ENCODE peak calls at places on chromosomes 16 and 17, in ten cellular contexts. G, Z, E, X, Q, C, Y, P, J and S are unnamed samples.

GRCh38 chr17:18026408-18026776 is 12.6 kb downstream of the ATPAF2 start:
- DNase-seq in J (no peak), C (no peak), X (no peak), E (no peak), Z (no peak), P (no peak), Q (no peak), G (peak), Y (no peak), S (peak)

GRCh38 chr16:48158296-48158695 is 2.5 kb upstream of the ABCC12 start:
- DNase-seq in Z (no peak), X (peak), E (peak), J (peak), Y (no peak), C (no peak), Q (no peak), G (peak), P (no peak), S (peak)

GRCh38 chr17:55437165-55437605 is 15.6 kb upstream of the MMD start:
- DNase-seq in P (no peak), X (no peak), J (peak), Q (no peak), G (no peak), C (no peak), Z (no peak), Y (no peak), E (no peak), S (no peak)

GRCh38 chr17:66165537-66166123 is 26.3 kb downstream of the CEP112 start:
- DNase-seq in Q (peak), P (no peak), X (peak), C (no peak), Y (peak), E (peak), Z (no peak), G (peak), J (peak), S (peak)

GRCh38 chr16:51657844-51658243 is 506.8 kb upstream of the SALL1 start:
- DNase-seq in J (no peak), Z (no peak), G (no peak), Q (no peak), X (no peak), E (no peak), Y (no peak), P (no peak), C (peak), S (no peak)

GRCh38 chr16:369866-370436 is 387 bp downstream of the MRPL28 start:
- DNase-seq in J (no peak), X (no peak), Q (no peak), Y (no peak), E (no peak), G (no peak), Z (no peak), P (peak), C (peak), S (no peak)

GRCh38 chr16:1348441-1348840 is 3.2 kb downstream of the TSR3 start:
- DNase-seq in Y (no peak), Z (no peak), X (no peak), P (no peak), E (no peak), G (no peak), C (no peak), J (no peak), Q (no peak), S (no peak)

GRCh38 chr17:67528751-67529436 is 151.8 kb downstream of the PITPNC1 start:
- DNase-seq in Q (no peak), P (peak), E (peak), X (peak), C (peak), Z (peak), G (peak), J (no peak), Y (peak), S (no peak)

GRCh38 chr17:28807925-28808641 is 34.5 kb downstream of the FAM222B start:
- DNase-seq in E (peak), Q (no peak), C (no peak), Y (no peak), P (no peak), Z (no peak), X (peak), J (no peak), G (peak), S (no peak)

GRCh38 chr16:3235856-3236669 is 1.1 kb upstream of the ZNF200 start:
- DNase-seq in P (peak), X (no peak), Z (peak), G (no peak), E (peak), Q (peak), C (peak), J (no peak), Y (peak), S (peak)

GRCh38 chr17:77325537-77325825 is 184.7 kb downstream of the SEC14L1 start:
- DNase-seq in X (no peak), J (no peak), Y (no peak), C (no peak), E (no peak), Q (no peak), G (no peak), Z (no peak), P (no peak), S (no peak)
- TF ChIP-seq CTCF in X (no peak), J (no peak), Y (no peak), C (no peak), E (no peak), Q (no peak), G (no peak), Z (no peak), P (no peak), S (no peak)

GRCh38 chr16:62224810-62225209 is 188.6 kb upstream of the CDH8 start:
- DNase-seq in J (no peak), G (no peak), E (no peak), C (no peak), Y (no peak), Z (no peak), X (no peak), Q (no peak), P (no peak), S (no peak)

DNA sequence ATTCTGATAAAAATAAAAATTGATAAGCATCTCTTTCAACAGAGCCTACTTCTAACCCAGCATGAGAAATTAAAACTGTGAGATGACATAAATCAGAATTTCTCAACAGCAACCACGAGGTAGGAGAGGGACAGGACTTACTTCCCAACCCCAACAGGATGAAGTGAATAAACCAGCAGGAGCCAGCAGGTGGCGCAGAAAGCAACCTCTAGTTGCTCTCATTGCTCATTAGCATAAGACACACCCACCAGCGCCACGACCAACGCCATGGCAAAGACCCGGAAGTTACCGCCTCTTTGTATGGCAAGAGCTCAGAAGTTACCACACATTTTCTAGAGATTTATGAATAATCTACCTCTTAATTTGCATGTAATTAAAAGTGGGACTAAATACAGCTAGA is 189.4 kb upstream of the CDH8 start:
- DNase-seq in G (peak), C (peak), Q (peak), P (peak), X (peak), Y (peak), Z (peak), J (no peak), E (peak), S (peak)
- TF ChIP-seq CTCF in G (peak), C (no peak), Q (peak), P (peak), X (peak), Y (no peak), Z (no peak), J (peak), E (peak), S (peak)

GRCh38 chr16:82738699-82739098 is 111.9 kb downstream of the CDH13 start:
- DNase-seq in G (peak), Q (no peak), P (no peak), C (no peak), X (no peak), E (no peak), Y (no peak), Z (no peak), J (no peak), S (peak)
- TF ChIP-seq CTCF in G (peak), Q (no peak), P (no peak), C (no peak), X (peak), E (no peak), Y (no peak), Z (no peak), J (no peak), S (no peak)

DNA sequence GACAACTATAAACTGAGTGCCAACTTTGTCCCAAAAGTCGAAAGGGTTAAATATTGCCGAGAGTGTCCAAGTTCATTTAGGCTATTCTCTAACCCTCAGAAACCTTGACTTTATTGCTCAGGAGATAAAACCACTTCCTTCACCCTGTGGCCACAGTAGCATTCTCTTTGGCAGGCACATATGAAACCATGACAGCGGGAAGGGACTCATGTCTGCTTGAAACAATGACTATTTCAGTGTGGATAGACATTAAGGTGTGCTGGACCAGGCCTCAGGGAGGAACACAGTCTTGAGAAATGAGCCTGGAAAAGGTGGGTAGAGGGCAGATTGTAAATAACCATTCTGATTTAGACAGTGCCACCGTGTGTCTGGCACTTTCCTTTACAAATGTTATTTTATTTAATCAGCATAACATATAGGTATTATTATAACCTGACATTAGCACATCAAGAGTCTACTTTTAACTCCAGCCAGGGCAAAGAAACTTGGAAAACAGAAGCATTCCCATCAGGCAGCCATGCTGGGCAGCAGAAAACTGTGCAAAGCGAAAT is 212.6 kb upstream of the ELAC2 start:
- DNase-seq in C (no peak), G (no peak), X (no peak), Q (no peak), J (no peak), Y (no peak), P (no peak), Z (no peak), E (no peak), S (no peak)
- TF ChIP-seq CTCF in C (no peak), G (no peak), X (no peak), Q (no peak), J (no peak), Y (no peak), P (no peak), Z (no peak), E (no peak), S (no peak)

GRCh38 chr17:781920-782731 is at the start of the genes GLOD4 and MRM3:
- DNase-seq in Y (peak), P (peak), Q (peak), Z (peak), J (peak), E (peak), G (peak), C (peak), X (peak), S (peak)
- TF ChIP-seq CTCF in Y (no peak), P (peak), Q (no peak), Z (no peak), J (no peak), E (no peak), G (no peak), C (no peak), X (peak), S (peak)

GRCh38 chr17:8016632-8017424 is 14.4 kb downstream of the GUCY2D start:
- DNase-seq in P (peak), Z (peak), C (peak), Y (peak), G (peak), Q (peak), E (peak), J (peak), X (peak), S (peak)
- TF ChIP-seq CTCF in P (peak), Z (no peak), C (peak), Y (peak), G (peak), Q (peak), E (peak), J (peak), X (peak), S (peak)

GRCh38 chr17:44584498-44584897 is 27.2 kb downstream of the FZD2 start:
- DNase-seq in Y (no peak), C (no peak), J (no peak), X (no peak), Q (no peak), E (no peak), P (no peak), Z (no peak), G (no peak), S (no peak)

GRCh38 chr17:44578947-44579346 is 21.7 kb downstream of the FZD2 start:
- DNase-seq in Z (no peak), J (no peak), Q (no peak), G (no peak), X (no peak), P (no peak), E (no peak), C (no peak), Y (no peak), S (no peak)

GRCh38 chr17:44585315-44585714 is 28.0 kb downstream of the FZD2 start:
- DNase-seq in J (no peak), Q (no peak), G (no peak), E (no peak), P (no peak), C (no peak), Y (no peak), Z (no peak), X (no peak), S (no peak)

GRCh38 chr17:44587339-44587738 is 30.1 kb downstream of the FZD2 start:
- DNase-seq in J (no peak), Q (no peak), Y (no peak), P (peak), C (peak), G (peak), X (peak), E (peak), Z (peak), S (no peak)

DNA sequence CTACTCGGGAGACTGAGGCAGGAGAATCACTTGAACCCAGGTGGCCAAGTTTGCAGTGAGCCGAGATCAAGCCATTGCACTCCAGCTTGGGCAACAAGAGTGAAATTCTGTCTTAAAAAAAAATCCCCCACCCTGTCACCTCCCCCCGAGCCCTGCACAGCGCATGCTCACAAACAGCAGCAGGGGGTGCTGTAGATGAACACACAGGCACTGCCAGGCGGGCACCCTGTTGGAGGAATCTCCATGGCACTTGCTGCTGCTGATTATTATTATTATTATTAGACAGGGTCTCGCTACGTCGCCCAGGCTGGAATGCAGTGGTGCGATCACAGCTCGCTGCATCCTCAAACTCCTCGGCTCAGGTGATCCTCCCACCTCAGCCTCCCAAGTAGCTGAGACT is 24.6 kb downstream of the FZD2 start:
- DNase-seq in E (peak), J (no peak), Y (no peak), G (peak), Q (no peak), P (no peak), C (no peak), X (no peak), Z (no peak), S (peak)
- TF ChIP-seq CTCF in E (peak), J (peak), Y (no peak), G (peak), Q (peak), P (no peak), C (no peak), X (peak), Z (no peak), S (no peak)

DNA sequence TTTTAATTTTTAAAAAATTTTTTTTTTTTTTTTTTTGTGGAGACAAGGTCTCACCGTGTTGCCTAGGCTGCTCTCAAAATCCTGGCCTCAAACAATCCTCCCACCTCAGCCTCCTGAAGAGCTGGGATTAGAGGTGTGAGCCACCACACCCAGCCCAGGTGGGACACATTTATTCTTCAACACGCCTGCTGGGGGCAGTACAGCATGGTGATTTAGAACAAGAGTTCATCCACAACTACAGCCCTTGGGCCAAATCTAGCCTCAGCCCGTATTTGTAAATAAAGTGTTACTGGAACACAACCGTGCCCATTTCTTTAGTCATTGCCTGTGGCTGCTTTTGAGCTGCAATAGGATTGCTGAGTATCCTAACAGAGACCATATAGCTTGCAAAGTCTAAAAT is 92.8 kb downstream of the KATNIP start:
- DNase-seq in G (peak), C (no peak), E (peak), P (no peak), X (no peak), Y (no peak), Z (no peak), Q (peak), J (no peak), S (peak)
- TF ChIP-seq CTCF in G (peak), C (no peak), E (no peak), P (no peak), X (peak), Y (no peak), Z (no peak), Q (peak), J (peak), S (peak)